ENCODE peak calls at places on chromosomes 13 and 19, in four cellular contexts. V is IMR-90, L is SK-N-SH, S is mammary epithelial cell. H is an unnamed sample. For H3K36me3, the result is how much of the 10 kb centered on the place peaks cover.

GRCh38 chr19:51777570-51778460 is 16.8 kb downstream of the FPR2 start:
- DNase-seq in S (peak), V (peak), L (peak), H (no peak)

GRCh38 chr19:35142531-35143230 is 374 bp upstream of the FXYD7 start:
- DNase-seq in S (no peak), V (no peak), L (peak), H (no peak)

GRCh38 chr19:44807162-44807561 is 1.7 kb upstream of the BCAM start:
- DNase-seq in V (no peak), L (no peak), S (peak), H (peak)

GRCh38 chr19:12954150-12954962 is 2.7 kb downstream of the GADD45GIP1 start:
- DNase-seq in L (no peak), S (no peak), V (no peak), H (no peak)

GRCh38 chr13:59823495-59823894 is 340.2 kb downstream of the DIAPH3 start:
- DNase-seq in S (peak), L (no peak), V (peak), H (peak)

GRCh38 chr19:44690131-44690440 is 8.9 kb upstream of the CEACAM16 start:
- DNase-seq in S (no peak), V (no peak), L (no peak), H (no peak)

GRCh38 chr19:44644391-44645016 is 794 bp downstream of the PVR start:
- DNase-seq in S (peak), L (peak), V (peak), H (no peak)

GRCh38 chr13:33634526-33635111 is 183.3 kb upstream of the RFC3 start:
- DNase-seq in L (no peak), V (no peak), S (peak), H (no peak)

GRCh38 chr13:39536906-39537305 is 66.1 kb downstream of the LHFPL6 start:
- DNase-seq in L (no peak), V (no peak), S (no peak), H (peak)

GRCh38 chr19:51375504-51376221 is 3.2 kb upstream of the NKG7 start:
- DNase-seq in S (no peak), V (no peak), L (no peak), H (no peak)

GRCh38 chr19:29311391-29311790 is 98.4 kb upstream of the UQCRFS1 start:
- DNase-seq in L (no peak), V (no peak), S (no peak), H (no peak)

GRCh38 chr13:73981595-73981994 is 152.6 kb downstream of the KLF12 start:
- DNase-seq in S (no peak), L (no peak), V (peak), H (no peak)

GRCh38 chr13:50149932-50150331 is 134.7 kb downstream of the KCNRG start:
- DNase-seq in S (no peak), L (no peak), V (no peak), H (no peak)

GRCh38 chr13:47933688-47934011 is 67.4 kb downstream of the SUCLA2 start:
- DNase-seq in V (peak), S (peak), L (no peak), H (no peak)

GRCh38 chr19:31639306-31639705 is 290.1 kb upstream of the TSHZ3 start:
- DNase-seq in L (no peak), S (peak), V (peak), H (no peak)

GRCh38 chr19:47005873-47006272 is 13.8 kb upstream of the NPAS1 start:
- DNase-seq in S (no peak), L (peak), V (no peak), H (no peak)

GRCh38 chr13:54373211-54373610 is 1344.6 kb downstream of the OLFM4 start:
- DNase-seq in V (no peak), L (no peak), S (no peak), H (no peak)

GRCh38 chr13:109273326-109273751 is 513.0 kb downstream of the IRS2 start:
- DNase-seq in V (peak), S (peak), L (no peak), H (no peak)

GRCh38 chr13:52809310-52809769 is 39.1 kb downstream of the PCDH8 start:
- DNase-seq in L (peak), S (peak), V (peak), H (peak)

GRCh38 chr19:10226376-10227214 is 4.5 kb downstream of the S1PR2 start:
- DNase-seq in L (peak), S (no peak), V (peak), H (no peak)

GRCh38 chr13:59566544-59566943 is 597.2 kb downstream of the DIAPH3 start:
- DNase-seq in S (no peak), L (no peak), V (no peak), H (no peak)

GRCh38 chr13:32582281-32582680 is 4.0 kb upstream of the PDS5B start:
- DNase-seq in V (no peak), L (no peak), S (no peak), H (no peak)

GRCh38 chr13:112791662-112792440 is 102.0 kb downstream of the ATP11A start:
- DNase-seq in L (no peak), V (no peak), S (no peak), H (no peak)

GRCh38 chr19:35704218-35704617 is at the start of gene ZBTB32:
- DNase-seq in V (peak), L (peak), S (peak), H (no peak)

GRCh38 chr19:45780146-45780447 is 2.2 kb downstream of the DMPK start:
- DNase-seq in S (no peak), V (no peak), L (no peak), H (no peak)

GRCh38 chr13:51583469-51583874 is 790 bp upstream of the WDFY2 start:
- DNase-seq in S (no peak), L (no peak), V (no peak), H (no peak)

GRCh38 chr13:58625703-58626389 is 994.3 kb downstream of the PCDH17 start:
- DNase-seq in S (no peak), V (no peak), L (no peak), H (no peak)

GRCh38 chr19:29587518-29587986 is 18.5 kb upstream of the POP4 start:
- DNase-seq in S (peak), V (peak), L (no peak), H (no peak)

GRCh38 chr13:95784891-95785290 is 108.0 kb downstream of the DNAJC3 start:
- DNase-seq in S (peak), L (peak), V (peak), H (no peak)

GRCh38 chr13:50015750-50016149 is 506 bp downstream of the KCNRG start:
- DNase-seq in L (no peak), V (no peak), S (no peak), H (no peak)

GRCh38 chr19:1249298-1249989 is 1.1 kb downstream of the MIDN start:
- DNase-seq in L (peak), V (peak), S (peak), H (no peak)
- H2AFZ ChIP-seq in L (no peak), V (peak), S (no peak), H (no peak)

GRCh38 chr19:55687281-55688172 is 12.5 kb downstream of the EPN1 start:
- DNase-seq in S (no peak), V (no peak), L (no peak), H (no peak)
- H3K4me3 ChIP-seq in S (no peak), V (no peak), L (no peak), H (no peak)

GRCh38 chr19:5205388-5205787 is 135.2 kb downstream of the PTPRS start:
- DNase-seq in V (no peak), L (no peak), S (no peak), H (no peak)
- H3K36me3 ChIP-seq in V (under half), L (under half), S (under half), H (under half)

GRCh38 chr13:63773476-63773875 is 2357.8 kb upstream of the PCDH20 start:
- DNase-seq in S (no peak), L (no peak), V (no peak), H (no peak)
- H2AFZ ChIP-seq in S (no peak), L (no peak), V (no peak), H (no peak)

DNA sequence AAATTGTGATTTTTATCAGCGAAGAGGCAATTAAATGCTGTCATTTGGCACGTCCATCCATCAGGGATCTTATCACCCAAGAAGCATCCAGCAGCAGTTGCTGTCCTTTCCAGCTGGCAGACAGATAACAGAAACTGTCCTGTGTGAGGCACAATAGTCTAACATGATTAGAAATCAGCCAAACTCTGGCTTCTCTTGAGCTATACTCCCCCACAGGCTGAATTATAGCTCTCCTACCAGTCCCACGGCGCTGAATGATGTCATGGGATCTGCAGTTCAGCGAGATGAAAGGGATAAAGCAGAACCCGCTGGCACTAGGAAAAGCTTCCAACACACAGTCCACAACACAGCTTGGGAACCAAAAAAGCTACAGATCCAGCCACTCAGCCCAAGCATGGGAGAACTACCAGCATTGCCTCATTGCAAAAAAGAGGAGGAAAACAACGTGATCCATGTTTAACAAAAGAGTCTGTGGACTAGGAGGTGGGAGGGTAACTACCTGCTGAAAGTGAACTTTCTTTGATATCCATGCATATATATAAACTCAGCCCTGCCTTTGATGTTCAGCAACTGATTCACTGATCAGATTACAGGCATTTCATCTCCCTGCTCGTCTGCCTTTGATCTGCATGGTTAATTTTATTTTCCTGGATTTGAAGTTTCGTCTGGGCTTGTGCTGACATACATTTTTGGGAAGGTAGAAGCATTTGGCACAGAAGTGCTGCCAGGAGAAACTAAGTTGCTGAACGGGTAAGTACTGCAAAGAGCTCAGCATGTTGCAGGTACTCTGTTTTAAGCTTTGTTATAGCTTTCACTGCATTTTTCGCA is at the start of gene TNFRSF19:
- DNase-seq in S (peak), V (peak), L (peak), H (no peak)
- H3K4me3 ChIP-seq in S (no peak), V (peak), L (peak), H (no peak)

GRCh38 chr19:38697641-38698071 is 46.6 kb downstream of the CAPN12 start:
- DNase-seq in L (no peak), V (no peak), S (no peak), H (no peak)

GRCh38 chr19:38698225-38699026 is 45.8 kb downstream of the CAPN12 start:
- DNase-seq in L (no peak), V (no peak), S (peak), H (no peak)

GRCh38 chr19:38695832-38696732 is 48.2 kb downstream of the CAPN12 start:
- DNase-seq in L (peak), V (no peak), S (no peak), H (no peak)

GRCh38 chr19:38696733-38697055 is 47.6 kb downstream of the CAPN12 start:
- DNase-seq in S (no peak), L (no peak), V (no peak), H (no peak)

DNA sequence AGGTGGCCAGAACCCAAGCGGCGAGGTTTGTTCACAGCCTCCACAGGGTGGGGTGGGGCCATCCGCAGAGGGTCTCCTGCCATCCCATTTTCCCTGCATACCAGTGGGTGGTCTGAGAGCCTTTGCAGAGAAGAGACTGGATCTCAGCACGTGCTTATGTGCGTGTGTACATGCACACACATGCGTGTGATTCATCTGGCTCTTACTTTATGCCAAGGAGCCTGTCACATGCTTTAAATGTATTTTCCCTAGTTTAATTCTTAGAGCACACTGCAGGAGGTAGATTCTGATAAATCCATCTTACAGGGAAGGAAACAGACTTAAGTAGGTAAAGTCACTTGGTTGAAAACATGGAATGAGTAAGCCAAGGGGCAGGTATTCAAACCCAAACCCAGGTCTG is 47.1 kb downstream of the CAPN12 start:
- DNase-seq in S (peak), V (no peak), L (no peak), H (no peak)
- H3K36me3 ChIP-seq in S (under half), V (under half), L (under half), H (half or more)

GRCh38 chr13:97855570-97855970 is 97.9 kb upstream of the IPO5 start:
- DNase-seq in S (peak), V (peak), L (peak), H (peak)
- H2AFZ ChIP-seq in S (no peak), V (peak), L (peak), H (no peak)

GRCh38 chr19:13978306-13978705 is 26.0 kb downstream of the DCAF15 start:
- DNase-seq in S (no peak), V (no peak), L (peak), H (no peak)

GRCh38 chr19:13979686-13980085 is 26.4 kb downstream of the RFX1 start:
- DNase-seq in L (peak), S (no peak), V (no peak), H (no peak)

GRCh38 chr19:13979224-13979623 is 26.9 kb downstream of the RFX1 start:
- DNase-seq in L (no peak), S (no peak), V (no peak), H (no peak)

GRCh38 chr19:13977803-13978202 is 25.5 kb downstream of the DCAF15 start:
- DNase-seq in V (no peak), L (no peak), S (no peak), H (no peak)

DNA sequence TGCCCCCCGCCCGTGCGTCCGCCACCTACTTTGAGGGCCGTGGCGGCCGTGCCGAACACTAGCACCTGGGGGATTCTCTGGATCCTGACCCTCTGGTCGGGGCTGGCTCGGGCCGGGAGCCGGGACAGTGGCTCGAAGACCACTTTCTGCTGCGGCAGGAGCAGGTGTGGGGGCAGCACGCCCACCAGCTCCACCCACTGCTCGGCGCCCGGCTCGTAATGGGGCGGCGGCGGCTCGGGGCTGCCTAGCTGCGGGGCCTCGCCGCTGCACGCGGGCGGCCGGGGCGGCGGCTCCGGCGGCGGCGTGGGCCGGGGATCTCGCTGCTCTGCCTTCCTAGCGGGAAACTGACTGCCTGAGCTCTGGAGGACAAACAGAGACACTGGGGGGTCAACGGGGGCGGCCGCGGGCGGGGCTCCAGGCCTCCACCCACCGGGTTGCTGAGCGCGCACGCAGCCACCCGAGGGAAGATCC is 26.4 kb downstream of the DCAF15 start:
- DNase-seq in L (no peak), V (no peak), S (no peak), H (no peak)
- H3K4me3 ChIP-seq in L (no peak), V (no peak), S (no peak), H (no peak)

GRCh38 chr13:110629735-110630134 is 14.4 kb downstream of the NAXD start:
- DNase-seq in S (no peak), V (no peak), L (no peak), H (no peak)
- H3K36me3 ChIP-seq in S (under half), V (under half), L (under half), H (under half)

DNA sequence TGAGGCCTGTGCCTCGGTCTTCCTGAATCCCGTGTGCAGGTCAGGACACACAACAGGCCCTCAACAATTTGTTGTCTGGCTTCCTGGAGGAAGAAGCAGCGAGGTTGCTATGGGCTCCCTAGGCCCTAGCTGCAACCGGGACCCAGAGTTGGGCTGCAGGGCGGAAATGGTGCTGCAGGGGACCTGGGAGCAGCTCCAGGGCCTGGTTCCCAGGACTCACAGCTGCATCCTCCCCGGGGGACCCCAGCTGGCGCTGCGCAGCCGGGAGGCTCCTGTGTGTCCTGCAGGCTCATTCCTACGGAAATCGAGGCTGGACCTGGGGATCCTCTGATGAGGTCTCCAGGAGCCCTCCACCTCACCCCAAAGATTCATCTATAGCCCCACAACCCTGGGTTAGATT is 986 bp upstream of the TNFAIP8L1 start:
- DNase-seq in L (no peak), V (no peak), S (no peak), H (no peak)
- H2AFZ ChIP-seq in L (peak), V (no peak), S (no peak), H (no peak)

H was measured in keratinocyte.